ENCODE peak calls at places on chromosomes 2 and 18, in eight cellular contexts. One of them, this sample, is unnamed.

GRCh38 chr2:71930073-71930681 is 217.5 kb downstream of the CYP26B1 start:
- DNase-seq in kidney epithelial cell: no peak
- DNase-seq in fibroblast of lung: no peak
- DNase-seq in HFF-Myc: peak
- DNase-seq in stomach: no peak
- DNase-seq in psoas muscle: no peak
- DNase-seq in OCI-LY7: no peak
- DNase-seq in foreskin fibroblast: peak
- DNase-seq in this sample: no peak

GRCh38 chr2:95053543-95053942 is 28.0 kb downstream of the MAL start:
- DNase-seq in kidney epithelial cell: no peak
- DNase-seq in fibroblast of lung: no peak
- DNase-seq in HFF-Myc: no peak
- DNase-seq in stomach: no peak
- DNase-seq in psoas muscle: no peak
- DNase-seq in OCI-LY7: no peak
- DNase-seq in foreskin fibroblast: no peak
- DNase-seq in this sample: no peak

GRCh38 chr18:43606800-43607199 is 329.5 kb upstream of the SYT4 start:
- DNase-seq in kidney epithelial cell: no peak
- DNase-seq in fibroblast of lung: no peak
- DNase-seq in HFF-Myc: no peak
- DNase-seq in stomach: no peak
- DNase-seq in psoas muscle: no peak
- DNase-seq in OCI-LY7: no peak
- DNase-seq in foreskin fibroblast: no peak
- DNase-seq in this sample: no peak

GRCh38 chr18:29164993-29165599 is 988.2 kb upstream of the CDH2 start:
- DNase-seq in kidney epithelial cell: peak
- DNase-seq in fibroblast of lung: peak
- DNase-seq in HFF-Myc: peak
- DNase-seq in stomach: no peak
- DNase-seq in psoas muscle: no peak
- DNase-seq in OCI-LY7: no peak
- DNase-seq in foreskin fibroblast: peak
- DNase-seq in this sample: peak

GRCh38 chr2:170362895-170363582 is 185.1 kb downstream of the MYO3B start:
- DNase-seq in kidney epithelial cell: no peak
- DNase-seq in fibroblast of lung: peak
- DNase-seq in HFF-Myc: no peak
- DNase-seq in stomach: no peak
- DNase-seq in psoas muscle: no peak
- DNase-seq in OCI-LY7: peak
- DNase-seq in foreskin fibroblast: no peak
- DNase-seq in this sample: no peak

GRCh38 chr2:176129825-176130152 is 284 bp downstream of the HOXD8 start:
- DNase-seq in kidney epithelial cell: no peak
- DNase-seq in fibroblast of lung: no peak
- DNase-seq in HFF-Myc: no peak
- DNase-seq in stomach: no peak
- DNase-seq in psoas muscle: peak
- DNase-seq in OCI-LY7: no peak
- DNase-seq in foreskin fibroblast: no peak
- DNase-seq in this sample: no peak

GRCh38 chr2:217849154-217849553 is 153.6 kb downstream of the TNS1 start:
- DNase-seq in kidney epithelial cell: no peak
- DNase-seq in fibroblast of lung: no peak
- DNase-seq in HFF-Myc: no peak
- DNase-seq in stomach: no peak
- DNase-seq in psoas muscle: no peak
- DNase-seq in OCI-LY7: no peak
- DNase-seq in foreskin fibroblast: no peak
- DNase-seq in this sample: no peak

GRCh38 chr2:241851325-241852115 is 7.2 kb downstream of the PDCD1 start:
- DNase-seq in kidney epithelial cell: no peak
- DNase-seq in fibroblast of lung: no peak
- DNase-seq in HFF-Myc: no peak
- DNase-seq in stomach: peak
- DNase-seq in psoas muscle: no peak
- DNase-seq in OCI-LY7: no peak
- DNase-seq in foreskin fibroblast: no peak
- DNase-seq in this sample: no peak

GRCh38 chr2:187338679-187339121 is 109.4 kb downstream of the CALCRL start:
- DNase-seq in kidney epithelial cell: no peak
- DNase-seq in fibroblast of lung: no peak
- DNase-seq in HFF-Myc: no peak
- DNase-seq in stomach: no peak
- DNase-seq in psoas muscle: peak
- DNase-seq in OCI-LY7: no peak
- DNase-seq in foreskin fibroblast: no peak
- DNase-seq in this sample: no peak

GRCh38 chr2:72915907-72916742 is 1.2 kb upstream of the EMX1 start:
- DNase-seq in kidney epithelial cell: no peak
- DNase-seq in fibroblast of lung: peak
- DNase-seq in HFF-Myc: no peak
- DNase-seq in stomach: peak
- DNase-seq in psoas muscle: peak
- DNase-seq in OCI-LY7: peak
- DNase-seq in foreskin fibroblast: peak
- DNase-seq in this sample: no peak

GRCh38 chr2:157820202-157820601 is 55.9 kb downstream of the ACVR1 start:
- DNase-seq in kidney epithelial cell: no peak
- DNase-seq in fibroblast of lung: peak
- DNase-seq in HFF-Myc: no peak
- DNase-seq in stomach: no peak
- DNase-seq in psoas muscle: no peak
- DNase-seq in OCI-LY7: no peak
- DNase-seq in foreskin fibroblast: no peak
- DNase-seq in this sample: no peak

GRCh38 chr2:2877427-2877826 is 500.2 kb downstream of the EIPR1 start:
- DNase-seq in kidney epithelial cell: no peak
- DNase-seq in fibroblast of lung: no peak
- DNase-seq in HFF-Myc: no peak
- DNase-seq in stomach: no peak
- DNase-seq in psoas muscle: no peak
- DNase-seq in OCI-LY7: no peak
- DNase-seq in foreskin fibroblast: no peak
- DNase-seq in this sample: no peak

GRCh38 chr2:68974251-68974650 is at the start of gene GKN1:
- DNase-seq in kidney epithelial cell: no peak
- DNase-seq in fibroblast of lung: peak
- DNase-seq in HFF-Myc: no peak
- DNase-seq in stomach: no peak
- DNase-seq in psoas muscle: no peak
- DNase-seq in OCI-LY7: no peak
- DNase-seq in foreskin fibroblast: no peak
- DNase-seq in this sample: no peak

GRCh38 chr2:207772081-207772843 is 2.6 kb upstream of the FZD5 start:
- DNase-seq in kidney epithelial cell: no peak
- DNase-seq in fibroblast of lung: peak
- DNase-seq in HFF-Myc: no peak
- DNase-seq in stomach: no peak
- DNase-seq in psoas muscle: no peak
- DNase-seq in OCI-LY7: no peak
- DNase-seq in foreskin fibroblast: no peak
- DNase-seq in this sample: no peak

GRCh38 chr18:43681661-43682060 is 404.4 kb upstream of the SYT4 start:
- DNase-seq in kidney epithelial cell: no peak
- DNase-seq in fibroblast of lung: peak
- DNase-seq in HFF-Myc: no peak
- DNase-seq in stomach: no peak
- DNase-seq in psoas muscle: no peak
- DNase-seq in OCI-LY7: no peak
- DNase-seq in foreskin fibroblast: no peak
- DNase-seq in this sample: no peak

GRCh38 chr2:168166902-168167510 is 80.4 kb downstream of the STK39 start:
- DNase-seq in kidney epithelial cell: peak
- DNase-seq in fibroblast of lung: peak
- DNase-seq in HFF-Myc: no peak
- DNase-seq in stomach: no peak
- DNase-seq in psoas muscle: no peak
- DNase-seq in OCI-LY7: no peak
- DNase-seq in foreskin fibroblast: peak
- DNase-seq in this sample: no peak

GRCh38 chr18:75456277-75456676 is 28.8 kb upstream of the SMIM21 start:
- DNase-seq in kidney epithelial cell: no peak
- DNase-seq in fibroblast of lung: no peak
- DNase-seq in HFF-Myc: no peak
- DNase-seq in stomach: no peak
- DNase-seq in psoas muscle: no peak
- DNase-seq in OCI-LY7: no peak
- DNase-seq in foreskin fibroblast: peak
- DNase-seq in this sample: no peak

GRCh38 chr2:105797298-105797819 is 52.6 kb downstream of the NCK2 start:
- DNase-seq in kidney epithelial cell: no peak
- DNase-seq in fibroblast of lung: no peak
- DNase-seq in HFF-Myc: no peak
- DNase-seq in stomach: no peak
- DNase-seq in psoas muscle: no peak
- DNase-seq in OCI-LY7: peak
- DNase-seq in foreskin fibroblast: peak
- DNase-seq in this sample: no peak

GRCh38 chr2:105796791-105797190 is 52.1 kb downstream of the NCK2 start:
- DNase-seq in kidney epithelial cell: no peak
- DNase-seq in fibroblast of lung: no peak
- DNase-seq in HFF-Myc: no peak
- DNase-seq in stomach: no peak
- DNase-seq in psoas muscle: no peak
- DNase-seq in OCI-LY7: no peak
- DNase-seq in foreskin fibroblast: peak
- DNase-seq in this sample: no peak

GRCh38 chr2:105796131-105796638 is 51.5 kb downstream of the NCK2 start:
- DNase-seq in kidney epithelial cell: no peak
- DNase-seq in fibroblast of lung: no peak
- DNase-seq in HFF-Myc: no peak
- DNase-seq in stomach: no peak
- DNase-seq in psoas muscle: no peak
- DNase-seq in OCI-LY7: peak
- DNase-seq in foreskin fibroblast: no peak
- DNase-seq in this sample: no peak

GRCh38 chr2:105800036-105800755 is 55.5 kb downstream of the NCK2 start:
- DNase-seq in kidney epithelial cell: no peak
- DNase-seq in fibroblast of lung: no peak
- DNase-seq in HFF-Myc: no peak
- DNase-seq in stomach: no peak
- DNase-seq in psoas muscle: no peak
- DNase-seq in OCI-LY7: no peak
- DNase-seq in foreskin fibroblast: peak
- DNase-seq in this sample: no peak

GRCh38 chr2:105798595-105798994 is 53.9 kb downstream of the NCK2 start:
- DNase-seq in kidney epithelial cell: no peak
- DNase-seq in fibroblast of lung: no peak
- DNase-seq in HFF-Myc: no peak
- DNase-seq in stomach: no peak
- DNase-seq in psoas muscle: no peak
- DNase-seq in OCI-LY7: peak
- DNase-seq in foreskin fibroblast: no peak
- DNase-seq in this sample: no peak
- H3K4me3 ChIP-seq in kidney epithelial cell: no peak
- H3K4me3 ChIP-seq in fibroblast of lung: no peak
- H3K4me3 ChIP-seq in HFF-Myc: no peak
- H3K4me3 ChIP-seq in stomach: no peak
- H3K4me3 ChIP-seq in psoas muscle: no peak
- H3K4me3 ChIP-seq in OCI-LY7: peak
- H3K4me3 ChIP-seq in foreskin fibroblast: no peak
- H3K4me3 ChIP-seq in this sample: no peak

DNA sequence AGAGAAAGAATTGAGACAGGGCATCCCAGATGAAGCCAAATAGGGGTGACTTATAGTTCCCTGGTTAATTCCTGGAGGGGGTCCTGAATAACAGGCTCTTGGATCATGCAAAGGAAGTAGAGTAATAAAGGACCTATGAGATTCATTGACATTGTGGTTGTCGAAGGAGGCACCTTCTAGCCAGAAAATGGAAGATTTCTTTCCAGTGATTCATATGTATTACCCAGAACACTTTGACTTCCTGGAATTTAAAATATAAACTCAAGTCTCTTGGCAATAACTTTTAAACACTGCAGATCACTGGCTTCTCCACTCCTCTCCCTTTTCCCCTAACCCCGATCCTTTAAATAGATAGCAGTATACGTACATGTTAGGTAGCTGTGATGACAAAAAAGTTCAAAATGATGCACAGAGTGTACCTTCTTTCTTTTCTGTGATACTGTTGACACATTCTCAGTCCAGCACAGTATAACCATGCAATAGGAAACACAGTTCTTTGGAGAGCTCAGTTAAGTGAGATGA is 211.8 kb downstream of the LTBP1 start:
- DNase-seq in kidney epithelial cell: no peak
- DNase-seq in fibroblast of lung: peak
- DNase-seq in HFF-Myc: peak
- DNase-seq in stomach: no peak
- DNase-seq in psoas muscle: no peak
- DNase-seq in OCI-LY7: no peak
- DNase-seq in foreskin fibroblast: peak
- DNase-seq in this sample: no peak
- H3K4me3 ChIP-seq in kidney epithelial cell: no peak
- H3K4me3 ChIP-seq in fibroblast of lung: no peak
- H3K4me3 ChIP-seq in HFF-Myc: no peak
- H3K4me3 ChIP-seq in stomach: no peak
- H3K4me3 ChIP-seq in psoas muscle: no peak
- H3K4me3 ChIP-seq in OCI-LY7: no peak
- H3K4me3 ChIP-seq in foreskin fibroblast: no peak
- H3K4me3 ChIP-seq in this sample: no peak

DNA sequence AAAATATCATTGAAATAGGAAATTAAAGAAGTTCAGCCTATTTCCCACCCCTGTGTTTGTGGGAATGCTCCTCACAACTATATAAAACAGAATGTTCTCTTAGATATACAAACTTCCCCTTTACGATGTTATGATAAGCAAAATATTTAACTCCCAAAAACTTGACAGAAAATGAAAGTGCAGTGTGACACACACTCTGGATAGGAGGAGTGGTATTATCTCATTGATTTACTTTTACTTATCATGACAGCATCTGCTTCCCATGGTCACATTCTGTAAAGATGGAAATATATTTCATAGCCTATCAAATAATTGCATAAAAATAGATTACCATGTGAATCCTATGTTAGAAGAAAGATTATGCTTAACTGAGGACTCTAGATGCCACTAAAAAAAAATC is 96.6 kb upstream of the STK17B start:
- DNase-seq in kidney epithelial cell: no peak
- DNase-seq in fibroblast of lung: no peak
- DNase-seq in HFF-Myc: no peak
- DNase-seq in stomach: no peak
- DNase-seq in psoas muscle: no peak
- DNase-seq in OCI-LY7: no peak
- DNase-seq in foreskin fibroblast: no peak
- DNase-seq in this sample: no peak
- H3K4me3 ChIP-seq in kidney epithelial cell: no peak
- H3K4me3 ChIP-seq in fibroblast of lung: no peak
- H3K4me3 ChIP-seq in HFF-Myc: no peak
- H3K4me3 ChIP-seq in stomach: no peak
- H3K4me3 ChIP-seq in psoas muscle: no peak
- H3K4me3 ChIP-seq in OCI-LY7: peak
- H3K4me3 ChIP-seq in foreskin fibroblast: no peak
- H3K4me3 ChIP-seq in this sample: no peak

DNA sequence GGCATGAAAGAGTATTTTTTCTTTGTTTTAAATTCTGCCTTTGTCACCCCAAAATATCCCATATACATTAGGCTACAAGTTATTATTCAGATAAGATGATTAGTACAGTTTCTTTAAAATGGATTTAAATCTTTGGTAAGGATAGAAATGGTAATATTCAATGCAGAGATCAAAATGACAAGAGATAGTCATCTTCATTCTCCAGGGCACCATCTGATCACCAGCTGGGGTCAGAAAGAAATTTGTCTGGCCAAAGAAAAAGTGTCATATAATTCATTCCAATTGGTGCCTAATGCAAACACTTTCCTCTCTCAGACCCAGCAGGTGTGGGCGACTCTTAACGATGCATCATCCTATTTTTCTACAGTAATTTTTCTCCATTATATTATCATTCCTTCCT is 570.3 kb downstream of the TDRD15 start:
- DNase-seq in kidney epithelial cell: no peak
- DNase-seq in fibroblast of lung: no peak
- DNase-seq in HFF-Myc: no peak
- DNase-seq in stomach: no peak
- DNase-seq in psoas muscle: no peak
- DNase-seq in OCI-LY7: no peak
- DNase-seq in foreskin fibroblast: no peak
- DNase-seq in this sample: no peak
- H3K4me3 ChIP-seq in kidney epithelial cell: no peak
- H3K4me3 ChIP-seq in fibroblast of lung: no peak
- H3K4me3 ChIP-seq in HFF-Myc: no peak
- H3K4me3 ChIP-seq in stomach: no peak
- H3K4me3 ChIP-seq in psoas muscle: no peak
- H3K4me3 ChIP-seq in OCI-LY7: no peak
- H3K4me3 ChIP-seq in foreskin fibroblast: no peak
- H3K4me3 ChIP-seq in this sample: no peak

This sample was measured in AG04449.